ENCODE peak calls at places on chromosome 20, in four cellular contexts. W is astrocyte, X is HFF-Myc, U is neural crest cell. J is an unnamed sample.

GRCh38 chr20:46260480-46260879 is 47.8 kb downstream of the CDH22 start:
- DNase-seq in W (no peak), X (no peak), U (no peak), J (no peak)

GRCh38 chr20:45894797-45895196 is 3.7 kb downstream of the CTSA start:
- DNase-seq in X (no peak), W (no peak), U (no peak), J (no peak)

GRCh38 chr20:19181552-19181951 is 30.9 kb upstream of the SLC24A3 start:
- DNase-seq in W (no peak), U (no peak), X (no peak), J (no peak)

GRCh38 chr20:31644701-31645100 is 7.0 kb downstream of the COX4I2 start:
- DNase-seq in X (no peak), U (no peak), W (no peak), J (no peak)

GRCh38 chr20:20521736-20522135 is 153.8 kb downstream of the INSM1 start:
- DNase-seq in U (no peak), X (no peak), W (peak), J (no peak)

GRCh38 chr20:41145821-41146620 is 8.7 kb downstream of the PLCG1 start:
- DNase-seq in W (no peak), X (no peak), U (no peak), J (no peak)

GRCh38 chr20:19661717-19662637 is 96.1 kb upstream of the RIN2 start:
- DNase-seq in U (peak), X (peak), W (peak), J (peak)

GRCh38 chr20:64200740-64201139 is 36.5 kb downstream of the MYT1 start:
- DNase-seq in W (no peak), U (no peak), X (no peak), J (no peak)

GRCh38 chr20:24502661-24503060 is 33.2 kb downstream of the SYNDIG1 start:
- DNase-seq in W (peak), X (no peak), U (no peak), J (no peak)

GRCh38 chr20:2840967-2841531 is 504 bp downstream of the VPS16 start:
- DNase-seq in W (peak), U (peak), X (no peak), J (no peak)

GRCh38 chr20:54116550-54117235 is 46.3 kb upstream of the BCAS1 start:
- DNase-seq in X (no peak), U (no peak), W (no peak), J (no peak)

GRCh38 chr20:58705525-58705924 is 12.9 kb downstream of the NPEPL1 start:
- DNase-seq in W (no peak), U (no peak), X (no peak), J (no peak)

GRCh38 chr20:35562541-35563110 is 20.7 kb downstream of the ERGIC3 start:
- DNase-seq in U (no peak), X (no peak), W (no peak), J (no peak)

GRCh38 chr20:35561671-35562070 is 19.8 kb downstream of the ERGIC3 start:
- DNase-seq in U (no peak), X (no peak), W (no peak), J (no peak)

GRCh38 chr20:35560105-35560511 is 18.2 kb downstream of the ERGIC3 start:
- DNase-seq in X (no peak), U (no peak), W (no peak), J (no peak)

GRCh38 chr20:35560541-35560940 is 18.7 kb downstream of the ERGIC3 start:
- DNase-seq in W (no peak), X (no peak), U (no peak), J (no peak)

GRCh38 chr20:35561268-35561667 is 19.4 kb downstream of the ERGIC3 start:
- DNase-seq in X (peak), W (peak), U (peak), J (peak)
- TF ChIP-seq CTCF in X (peak), W (peak), U (peak), J (peak)

DNA sequence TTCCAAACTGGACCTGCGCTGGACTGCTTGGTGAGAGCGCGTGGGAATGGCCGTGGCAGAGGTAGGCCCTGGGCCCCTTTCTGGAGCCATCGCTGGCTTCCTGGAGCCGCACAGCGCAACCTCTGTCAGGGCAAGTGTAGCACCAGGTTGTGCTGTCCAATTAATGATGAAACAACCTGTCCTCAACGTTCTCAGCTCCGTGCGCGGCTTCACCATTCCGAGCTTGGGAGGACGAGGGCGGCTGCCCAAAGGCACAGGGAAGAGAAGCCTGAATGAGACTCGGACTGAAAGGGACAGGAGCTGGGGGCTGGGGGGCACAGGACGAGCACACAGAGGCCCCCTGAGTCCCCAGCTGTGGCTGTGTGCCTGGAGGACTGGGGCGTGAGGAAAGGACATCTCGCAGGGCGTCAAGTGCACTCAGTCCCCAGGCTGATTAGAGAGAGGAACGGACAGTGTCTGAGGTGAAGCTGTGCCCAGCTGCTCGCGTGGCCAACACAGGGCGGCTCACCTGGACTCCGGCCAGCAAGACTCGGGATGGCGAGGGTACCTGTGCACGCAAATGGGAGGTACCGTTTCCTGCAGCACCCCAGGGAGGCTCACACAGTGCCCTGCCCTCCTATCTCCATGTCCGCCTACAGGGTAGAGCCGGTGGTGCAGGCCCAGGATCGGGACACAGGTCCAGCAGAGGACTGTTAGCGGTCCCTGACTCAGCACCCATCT is 403.3 kb downstream of the TAF4 start:
- DNase-seq in X (no peak), U (peak), W (no peak), J (no peak)
- TF ChIP-seq CTCF in X (peak), U (no peak), W (no peak), J (no peak)

DNA sequence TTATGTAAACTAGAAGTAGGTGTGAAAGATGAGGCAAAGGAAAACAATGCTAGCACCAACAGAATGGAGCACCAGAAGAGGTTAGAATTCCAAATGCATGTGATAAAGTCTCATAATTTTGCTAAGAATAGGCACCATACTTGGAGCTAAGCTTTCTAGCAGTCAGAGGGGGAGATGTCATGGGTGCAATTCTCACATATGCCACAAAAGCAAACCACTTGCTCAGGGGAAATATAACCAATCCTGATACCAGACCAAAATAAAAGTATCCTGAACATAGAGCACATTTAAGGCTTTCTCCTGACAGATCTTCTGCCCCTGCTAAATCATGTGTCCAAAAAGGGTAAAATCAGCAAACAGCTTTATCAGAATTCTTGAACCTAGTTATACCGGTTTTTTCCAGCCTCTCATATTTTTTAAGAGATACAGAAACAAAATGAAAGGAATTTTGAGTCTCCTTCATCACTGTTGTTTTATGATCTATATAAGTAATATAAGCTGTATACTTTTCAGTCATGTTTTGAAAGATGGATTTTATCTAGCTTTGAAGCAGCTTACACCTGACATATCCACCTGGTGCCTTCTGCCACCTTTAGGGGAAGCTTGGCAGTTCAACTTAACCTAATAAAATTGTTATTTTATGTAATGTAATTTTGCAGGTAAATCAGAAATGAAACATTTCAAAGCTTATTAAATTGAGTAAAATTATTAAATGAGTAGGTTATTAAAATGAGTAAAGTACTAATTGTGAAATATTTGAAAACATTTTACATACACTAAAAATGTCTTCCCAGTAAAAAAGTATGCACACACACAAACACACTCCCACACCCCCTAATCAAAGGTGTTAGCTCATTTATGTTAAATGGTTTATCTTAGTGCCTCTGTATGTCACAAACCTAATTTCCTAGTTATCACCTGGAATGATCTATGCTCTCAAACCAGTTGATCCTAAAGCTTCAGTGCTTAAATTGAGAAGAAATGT is 2.8 kb downstream of the SPO11 start:
- DNase-seq in U (no peak), W (no peak), X (no peak), J (no peak)
- TF ChIP-seq CTCF in U (peak), W (peak), X (peak), J (no peak)

GRCh38 chr20:56626367-56627121 is 2.6 kb upstream of the TFAP2C start:
- DNase-seq in U (peak), W (no peak), X (no peak), J (no peak)
- TF ChIP-seq CTCF in U (peak), W (peak), X (peak), J (peak)